ENCODE peak calls at places on chromosome 18, in six cellular contexts. One of them, this sample, is unnamed.

GRCh38 chr18:47265197-47265596 is 13.7 kb upstream of the SKOR2 start:
- DNase-seq in heart left ventricle: no peak
- DNase-seq in IMR-90: peak; percentile 1
- DNase-seq in cardiac muscle cell: peak; percentile 31
- DNase-seq in GM12878: no peak
- DNase-seq in Caco-2: no peak
- DNase-seq in this sample: no peak

GRCh38 chr18:59478591-59478990 is 119.5 kb upstream of the LMAN1 start:
- DNase-seq in heart left ventricle: no peak
- DNase-seq in IMR-90: peak; percentile 47
- DNase-seq in cardiac muscle cell: peak; percentile 29
- DNase-seq in GM12878: no peak
- DNase-seq in Caco-2: no peak
- DNase-seq in this sample: peak; percentile 42

GRCh38 chr18:48119204-48119603 is 188.7 kb upstream of the SMAD2 start:
- DNase-seq in heart left ventricle: no peak
- DNase-seq in IMR-90: no peak
- DNase-seq in cardiac muscle cell: no peak
- DNase-seq in GM12878: no peak
- DNase-seq in Caco-2: no peak
- DNase-seq in this sample: no peak

GRCh38 chr18:56374005-56374655 is 264.3 kb downstream of the TXNL1 start:
- DNase-seq in heart left ventricle: no peak
- DNase-seq in IMR-90: peak; percentile 26
- DNase-seq in cardiac muscle cell: no peak
- DNase-seq in GM12878: no peak
- DNase-seq in Caco-2: no peak
- DNase-seq in this sample: peak; percentile 33

GRCh38 chr18:33051397-33051796 is 278.6 kb upstream of the KLHL14 start:
- DNase-seq in heart left ventricle: no peak
- DNase-seq in IMR-90: no peak
- DNase-seq in cardiac muscle cell: no peak
- DNase-seq in GM12878: no peak
- DNase-seq in Caco-2: no peak
- DNase-seq in this sample: peak; percentile 0

GRCh38 chr18:2998644-2999043 is 14.3 kb downstream of the LPIN2 start:
- DNase-seq in heart left ventricle: no peak
- DNase-seq in IMR-90: no peak
- DNase-seq in cardiac muscle cell: no peak
- DNase-seq in GM12878: no peak
- DNase-seq in Caco-2: no peak
- DNase-seq in this sample: no peak

GRCh38 chr18:26993568-26993967 is 128.1 kb upstream of the AQP4 start:
- DNase-seq in heart left ventricle: no peak
- DNase-seq in IMR-90: no peak
- DNase-seq in cardiac muscle cell: no peak
- DNase-seq in GM12878: no peak
- DNase-seq in Caco-2: no peak
- DNase-seq in this sample: no peak

GRCh38 chr18:24702001-24702400 is 241.6 kb downstream of the HRH4 start:
- DNase-seq in heart left ventricle: no peak
- DNase-seq in IMR-90: no peak
- DNase-seq in cardiac muscle cell: no peak
- DNase-seq in GM12878: no peak
- DNase-seq in Caco-2: no peak
- DNase-seq in this sample: no peak

GRCh38 chr18:31230495-31230894 is 67.8 kb upstream of the DSC1 start:
- DNase-seq in heart left ventricle: no peak
- DNase-seq in IMR-90: peak; percentile 86
- DNase-seq in cardiac muscle cell: peak; percentile 3
- DNase-seq in GM12878: peak; percentile 52
- DNase-seq in Caco-2: no peak
- DNase-seq in this sample: no peak

GRCh38 chr18:80137976-80138375 is 28.9 kb downstream of the ADNP2 start:
- DNase-seq in heart left ventricle: no peak
- DNase-seq in IMR-90: no peak
- DNase-seq in cardiac muscle cell: no peak
- DNase-seq in GM12878: no peak
- DNase-seq in Caco-2: no peak
- DNase-seq in this sample: no peak

GRCh38 chr18:3690682-3691066 is 240.7 kb downstream of the TGIF1 start:
- DNase-seq in heart left ventricle: no peak
- DNase-seq in IMR-90: peak; percentile 46
- DNase-seq in cardiac muscle cell: no peak
- DNase-seq in GM12878: no peak
- DNase-seq in Caco-2: no peak
- DNase-seq in this sample: no peak

GRCh38 chr18:58221060-58221725 is 177.2 kb downstream of the NEDD4L start:
- DNase-seq in heart left ventricle: no peak
- DNase-seq in IMR-90: peak; percentile 53
- DNase-seq in cardiac muscle cell: peak; percentile 39
- DNase-seq in GM12878: no peak
- DNase-seq in Caco-2: peak; percentile 66
- DNase-seq in this sample: peak; percentile 18

GRCh38 chr18:45621068-45621511 is 5.8 kb downstream of the SLC14A2 start:
- DNase-seq in heart left ventricle: peak; percentile 32
- DNase-seq in IMR-90: peak; percentile 44
- DNase-seq in cardiac muscle cell: peak; percentile 54
- DNase-seq in GM12878: no peak
- DNase-seq in Caco-2: peak; percentile 26
- DNase-seq in this sample: peak; percentile 25

GRCh38 chr18:21100141-21100540 is 11.5 kb downstream of the ROCK1 start:
- DNase-seq in heart left ventricle: no peak
- DNase-seq in IMR-90: peak; percentile 31
- DNase-seq in cardiac muscle cell: peak; percentile 56
- DNase-seq in GM12878: no peak
- DNase-seq in Caco-2: no peak
- DNase-seq in this sample: no peak

GRCh38 chr18:25076980-25077780 is 274.8 kb downstream of the ZNF521 start:
- DNase-seq in heart left ventricle: no peak
- DNase-seq in IMR-90: no peak
- DNase-seq in cardiac muscle cell: no peak
- DNase-seq in GM12878: no peak
- DNase-seq in Caco-2: peak; percentile 70
- DNase-seq in this sample: no peak

GRCh38 chr18:49994410-49994809 is 181.1 kb upstream of the ACAA2 start:
- DNase-seq in heart left ventricle: no peak
- DNase-seq in IMR-90: no peak
- DNase-seq in cardiac muscle cell: no peak
- DNase-seq in GM12878: no peak
- DNase-seq in Caco-2: no peak
- DNase-seq in this sample: no peak

GRCh38 chr18:57561728-57562423 is 24.6 kb downstream of the FECH start:
- DNase-seq in heart left ventricle: no peak
- DNase-seq in IMR-90: peak; percentile 55
- DNase-seq in cardiac muscle cell: peak; percentile 64
- DNase-seq in GM12878: no peak
- DNase-seq in Caco-2: peak; percentile 29
- DNase-seq in this sample: peak; percentile 76

GRCh38 chr18:52339891-52340371 is at the start of gene DCC:
- DNase-seq in heart left ventricle: no peak
- DNase-seq in IMR-90: peak; percentile 45
- DNase-seq in cardiac muscle cell: peak; percentile 49
- DNase-seq in GM12878: no peak
- DNase-seq in Caco-2: peak; percentile 24
- DNase-seq in this sample: peak; percentile 77
- H3K4me3 ChIP-seq in heart left ventricle: no peak within 1 kb of the TSS
- H3K4me3 ChIP-seq in IMR-90: no peak within 1 kb of the TSS
- H3K4me3 ChIP-seq in cardiac muscle cell: peak within 1 kb of the TSS; percentile 30
- H3K4me3 ChIP-seq in GM12878: no peak within 1 kb of the TSS
- H3K4me3 ChIP-seq in Caco-2: no peak within 1 kb of the TSS
- H3K4me3 ChIP-seq in this sample: peak within 1 kb of the TSS; percentile 47

DNA sequence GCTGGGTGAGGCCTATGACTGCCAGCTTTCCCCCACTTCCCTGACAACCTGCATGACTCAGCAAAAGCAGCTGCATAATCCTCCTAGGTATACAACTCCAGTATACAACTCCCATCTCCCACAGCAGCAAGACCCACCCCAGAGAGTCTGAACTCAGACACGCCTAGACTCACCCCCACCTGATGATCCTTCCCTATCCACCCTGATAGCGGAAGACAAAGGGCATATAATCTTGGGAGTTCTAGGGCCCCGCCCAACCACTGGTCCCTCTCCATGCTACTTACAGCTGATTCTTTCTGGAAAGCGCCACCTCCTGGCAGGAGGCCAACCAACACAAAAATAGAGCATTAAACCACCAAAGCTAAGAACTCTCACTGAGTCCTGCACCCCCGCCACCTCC is 296.5 kb downstream of the DCC start:
- DNase-seq in heart left ventricle: no peak
- DNase-seq in IMR-90: no peak
- DNase-seq in cardiac muscle cell: no peak
- DNase-seq in GM12878: no peak
- DNase-seq in Caco-2: peak; percentile 0
- DNase-seq in this sample: no peak
- TF ChIP-seq CTCF in heart left ventricle: no peak
- TF ChIP-seq CTCF in IMR-90: no peak
- TF ChIP-seq CTCF in cardiac muscle cell: no peak
- TF ChIP-seq CTCF in GM12878: peak; percentile 12
- TF ChIP-seq CTCF in Caco-2: no peak
- TF ChIP-seq CTCF in this sample: no peak

DNA sequence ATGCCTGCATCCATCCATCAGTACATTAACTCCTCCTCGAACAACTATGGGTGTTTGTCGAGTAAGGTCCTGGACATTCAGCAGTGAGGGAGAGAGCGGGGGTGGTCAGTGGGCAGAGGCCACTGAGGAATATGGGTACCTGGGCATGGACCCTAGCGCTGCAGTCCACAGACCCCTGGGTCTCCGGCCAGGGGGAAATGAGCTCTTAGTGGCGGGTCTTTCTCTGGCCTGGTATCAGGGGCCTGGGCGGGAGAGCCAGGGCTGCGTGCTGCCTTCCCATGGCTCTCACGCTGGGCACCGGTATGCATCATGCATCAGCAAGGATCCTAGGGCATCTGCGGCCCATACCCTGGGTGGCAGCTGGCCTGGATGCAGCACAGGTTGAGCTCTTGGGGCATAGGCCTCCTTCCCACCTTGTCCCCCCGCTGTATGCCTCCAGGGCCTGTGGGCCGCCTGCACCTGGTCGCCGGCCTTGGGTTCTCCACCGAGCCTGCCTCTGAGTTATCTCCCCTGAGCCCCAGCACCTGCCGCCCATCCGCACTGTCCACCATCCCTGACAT is 1.3 kb upstream of the MOCOS start:
- DNase-seq in heart left ventricle: no peak
- DNase-seq in IMR-90: no peak
- DNase-seq in cardiac muscle cell: no peak
- DNase-seq in GM12878: no peak
- DNase-seq in Caco-2: no peak
- DNase-seq in this sample: no peak
- H3K4me3 ChIP-seq in heart left ventricle: no peak overlapping the region
- H3K4me3 ChIP-seq in IMR-90: peak overlapping the region; percentile 91
- H3K4me3 ChIP-seq in cardiac muscle cell: no peak overlapping the region
- H3K4me3 ChIP-seq in GM12878: no peak overlapping the region
- H3K4me3 ChIP-seq in Caco-2: no peak overlapping the region
- H3K4me3 ChIP-seq in this sample: peak overlapping the region; percentile 85

DNA sequence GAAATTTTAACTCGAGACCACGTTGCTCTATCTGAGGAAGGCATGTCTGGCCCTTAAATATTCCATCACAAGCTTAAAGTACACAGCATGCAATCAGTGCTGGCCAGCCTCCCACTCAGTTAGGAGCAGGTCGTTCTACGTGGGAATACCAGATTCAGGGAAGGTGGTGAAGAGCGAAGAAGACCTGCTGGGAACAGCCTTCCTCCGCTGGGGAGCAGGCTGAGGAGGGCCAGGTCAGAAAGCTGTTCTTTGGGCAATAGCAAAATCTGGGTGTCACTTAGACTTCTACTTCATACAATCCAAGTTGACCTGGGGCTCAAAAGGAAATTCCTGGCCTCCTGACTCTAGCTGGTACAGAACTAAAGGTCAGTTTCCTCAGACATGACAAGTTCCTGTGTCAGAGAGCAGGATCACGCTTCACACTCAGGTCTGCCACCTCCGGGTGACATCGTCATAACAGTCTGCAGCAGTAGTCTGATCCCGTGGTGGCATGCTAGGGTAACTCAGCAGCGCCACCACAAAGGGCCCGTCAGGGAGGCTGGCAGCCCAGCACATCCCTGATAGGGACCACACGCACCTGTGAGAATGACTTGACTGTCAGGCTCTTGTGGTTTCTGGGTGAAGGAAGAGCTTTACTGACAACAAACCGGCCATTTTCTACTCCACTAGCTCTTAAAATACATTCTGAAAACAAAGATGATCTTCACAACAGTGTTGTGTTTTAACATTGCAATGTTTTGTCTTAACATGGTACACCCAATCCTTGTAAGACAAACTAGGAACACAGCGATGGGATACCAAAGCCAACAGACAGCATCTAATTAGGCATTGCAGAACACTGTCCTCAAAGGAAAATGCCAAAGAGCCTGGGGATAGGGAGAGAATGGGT is 35.2 kb upstream of the NAPG start:
- DNase-seq in heart left ventricle: no peak
- DNase-seq in IMR-90: no peak
- DNase-seq in cardiac muscle cell: no peak
- DNase-seq in GM12878: peak; percentile 58
- DNase-seq in Caco-2: peak; percentile 11
- DNase-seq in this sample: no peak
- TF ChIP-seq CTCF in heart left ventricle: no peak
- TF ChIP-seq CTCF in IMR-90: no peak
- TF ChIP-seq CTCF in cardiac muscle cell: no peak
- TF ChIP-seq CTCF in GM12878: peak; percentile 78
- TF ChIP-seq CTCF in Caco-2: peak; percentile 26
- TF ChIP-seq CTCF in this sample: no peak

DNA sequence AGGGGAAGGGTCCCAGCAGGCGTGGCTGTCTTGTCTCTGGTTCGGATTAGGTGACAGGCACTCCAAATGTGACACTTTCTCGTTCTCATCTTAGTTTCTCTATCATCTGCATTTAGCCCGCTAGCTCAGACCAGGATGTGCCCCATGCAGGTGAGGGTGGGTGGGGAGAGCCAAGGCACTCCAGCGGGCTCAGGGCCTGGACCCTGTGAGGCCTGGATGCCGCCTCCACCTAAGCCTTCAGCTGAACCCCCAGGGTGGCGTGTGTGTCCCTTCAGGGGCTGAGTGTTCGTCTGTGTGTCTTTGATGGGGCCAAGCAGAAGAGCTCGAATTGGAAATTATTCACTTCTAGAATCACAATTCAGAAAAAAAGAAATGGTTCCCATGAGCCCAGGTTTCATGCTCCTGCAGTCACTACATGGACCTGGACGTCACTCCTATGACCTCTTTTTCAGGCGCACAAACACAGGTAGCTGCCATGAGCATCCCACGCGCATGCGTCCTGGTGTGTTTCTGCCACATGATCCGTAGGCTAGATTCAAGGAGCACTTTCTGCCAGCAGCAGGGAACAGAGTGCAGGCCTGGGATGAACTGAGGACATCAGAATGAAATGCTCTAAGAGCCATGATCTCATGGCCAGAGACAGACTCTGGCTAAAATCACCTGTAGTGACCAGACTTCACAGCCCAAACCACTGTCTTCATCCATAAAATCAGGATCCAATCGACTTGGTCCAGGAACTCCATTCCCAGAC is 25.8 kb downstream of the CIDEA start:
- DNase-seq in heart left ventricle: peak; percentile 38
- DNase-seq in IMR-90: no peak
- DNase-seq in cardiac muscle cell: no peak
- DNase-seq in GM12878: no peak
- DNase-seq in Caco-2: no peak
- DNase-seq in this sample: no peak
- H3K4me3 ChIP-seq in heart left ventricle: peak overlapping the region; percentile 48
- H3K4me3 ChIP-seq in IMR-90: peak overlapping the region; percentile 5
- H3K4me3 ChIP-seq in cardiac muscle cell: no peak overlapping the region
- H3K4me3 ChIP-seq in GM12878: no peak overlapping the region
- H3K4me3 ChIP-seq in Caco-2: no peak overlapping the region
- H3K4me3 ChIP-seq in this sample: peak overlapping the region; percentile 20